ENCODE peak calls at places on chromosomes 3 and 15, in five cellular contexts. X, Y, S, K and O are unnamed samples. For H3K4me1, the result is how much of the 10 kb centered on the place peaks cover.

GRCh38 chr3:193573403-193573802 is 18.7 kb upstream of the ATP13A4 start:
- DNase-seq in S (no peak), X (no peak), K (no peak), Y (no peak), O (peak)

GRCh38 chr15:44340410-44340809 is 51.9 kb downstream of the GOLM2 start:
- DNase-seq in Y (no peak), X (no peak), S (no peak), K (no peak), O (peak)

GRCh38 chr3:16513141-16514020 is at the start of gene RFTN1:
- DNase-seq in X (no peak), K (peak), S (no peak), Y (no peak), O (peak)

GRCh38 chr3:62415312-62415791 is 42.0 kb upstream of the FEZF2 start:
- DNase-seq in K (peak), Y (no peak), S (no peak), X (no peak), O (peak)

GRCh38 chr3:169812844-169813677 is at the start of the genes LRRC34 and LRRIQ4:
- DNase-seq in K (no peak), S (peak), Y (no peak), X (no peak), O (peak)

GRCh38 chr3:5310509-5310908 is 123.0 kb downstream of the EDEM1 start:
- DNase-seq in K (no peak), X (no peak), Y (no peak), S (no peak), O (no peak)

GRCh38 chr3:98657429-98657828 is 64.0 kb upstream of the CPOX start:
- DNase-seq in K (peak), Y (no peak), S (no peak), X (peak), O (peak)

GRCh38 chr15:99230867-99231266 is 18.5 kb downstream of the TTC23 start:
- DNase-seq in Y (no peak), S (no peak), X (no peak), K (no peak), O (no peak)

GRCh38 chr15:67444100-67444499 is 76.8 kb upstream of the C15orf61 start:
- DNase-seq in K (no peak), X (no peak), Y (no peak), S (no peak), O (no peak)

GRCh38 chr3:50603261-50604109 is 8.1 kb downstream of the CISH start:
- DNase-seq in K (no peak), X (no peak), S (no peak), Y (no peak), O (no peak)

GRCh38 chr15:33808720-33809119 is 159.6 kb upstream of the CHRM5 start:
- DNase-seq in X (no peak), K (no peak), S (no peak), Y (no peak), O (no peak)

GRCh38 chr3:112638327-112639020 is 2.5 kb downstream of the CCDC80 start:
- DNase-seq in X (no peak), K (no peak), S (no peak), Y (no peak), O (no peak)

GRCh38 chr15:99906793-99907192 is 173.6 kb upstream of the LYSMD4 start:
- DNase-seq in K (no peak), Y (no peak), X (no peak), S (no peak), O (no peak)

GRCh38 chr15:64816452-64816851 is 9.0 kb downstream of the PIF1 start:
- DNase-seq in Y (peak), K (no peak), X (no peak), S (no peak), O (no peak)

GRCh38 chr3:193910886-193911738 is 224.8 kb upstream of the HES1 start:
- DNase-seq in K (no peak), S (no peak), Y (no peak), X (peak), O (peak)

GRCh38 chr15:31438601-31439265 is 112.1 kb downstream of the KLF13 start:
- DNase-seq in S (no peak), X (peak), Y (no peak), K (no peak), O (no peak)

GRCh38 chr3:195708626-195709481 is 11.9 kb upstream of the MUC20 start:
- DNase-seq in K (no peak), Y (no peak), S (peak), X (no peak), O (no peak)

GRCh38 chr15:77021803-77022381 is 27.0 kb downstream of the PSTPIP1 start:
- DNase-seq in S (no peak), K (no peak), X (no peak), Y (no peak), O (no peak)

GRCh38 chr3:45343947-45344346 is 44.4 kb upstream of the LARS2 start:
- DNase-seq in X (peak), S (no peak), K (no peak), Y (peak), O (peak)

GRCh38 chr3:180253283-180253682 is 216.5 kb upstream of the PEX5L start:
- DNase-seq in K (no peak), X (no peak), S (no peak), Y (no peak), O (no peak)

GRCh38 chr15:99732268-99732641 is 982 bp downstream of the LYSMD4 start:
- DNase-seq in S (no peak), Y (no peak), K (no peak), X (no peak), O (peak)

GRCh38 chr3:161423911-161424522 is 52.7 kb upstream of the SPTSSB start:
- DNase-seq in Y (peak), K (no peak), X (peak), S (no peak), O (peak)

GRCh38 chr3:138594150-138594934 is at the start of gene CEP70:
- DNase-seq in S (peak), K (peak), X (peak), Y (peak), O (peak)

GRCh38 chr3:49867871-49868321 is 1.8 kb downstream of the CAMKV start:
- DNase-seq in Y (peak), S (no peak), X (peak), K (peak), O (peak)

GRCh38 chr15:94312946-94313345 is 81.6 kb downstream of the MCTP2 start:
- DNase-seq in K (no peak), Y (no peak), X (no peak), S (no peak), O (no peak)

GRCh38 chr15:87365221-87365620 is 891.3 kb downstream of the NTRK3 start:
- DNase-seq in S (no peak), Y (no peak), X (no peak), K (no peak), O (no peak)

GRCh38 chr15:95247068-95247984 is 1016.0 kb downstream of the MCTP2 start:
- DNase-seq in Y (peak), S (no peak), X (peak), K (no peak), O (no peak)

GRCh38 chr3:71722693-71723092 is 2.5 kb downstream of the EIF4E3 start:
- DNase-seq in S (no peak), K (no peak), X (no peak), Y (no peak), O (no peak)

GRCh38 chr3:136353461-136353860 is 103.3 kb downstream of the PCCB start:
- DNase-seq in Y (no peak), K (no peak), S (peak), X (no peak), O (peak)

GRCh38 chr3:99868438-99868723 is 50.7 kb downstream of the CMSS1 start:
- DNase-seq in K (no peak), Y (no peak), X (peak), S (no peak), O (no peak)

GRCh38 chr3:144663456-144664063 is 691.9 kb downstream of the DIPK2A start:
- DNase-seq in K (no peak), Y (no peak), S (no peak), X (no peak), O (no peak)

GRCh38 chr15:70802629-70803028 is 39.3 kb upstream of the UACA start:
- DNase-seq in K (no peak), Y (no peak), S (no peak), X (no peak), O (no peak)

GRCh38 chr15:70851889-70852288 is 2.1 kb downstream of the LARP6 start:
- DNase-seq in S (no peak), X (no peak), Y (no peak), K (no peak), O (no peak)

GRCh38 chr3:188449421-188449820 is 295.5 kb downstream of the LPP start:
- DNase-seq in X (no peak), Y (no peak), S (no peak), K (no peak), O (no peak)

GRCh38 chr3:185153170-185153733 is 392 bp upstream of the C3orf70 start:
- DNase-seq in X (no peak), S (no peak), Y (no peak), K (peak), O (peak)

GRCh38 chr15:82768414-82769081 is 37.3 kb downstream of the FSD2 start:
- DNase-seq in K (no peak), S (no peak), Y (no peak), X (no peak), O (no peak)

GRCh38 chr3:212432-212831 is 15.9 kb downstream of the CHL1 start:
- DNase-seq in X (no peak), K (no peak), Y (no peak), S (peak), O (no peak)

GRCh38 chr3:108744762-108745161 is 12.4 kb downstream of the RETNLB start:
- DNase-seq in X (no peak), S (no peak), Y (no peak), K (no peak), O (no peak)

GRCh38 chr3:3160826-3161225 is 18.7 kb downstream of the CRBN start:
- DNase-seq in S (no peak), Y (no peak), X (no peak), K (no peak), O (no peak)

DNA sequence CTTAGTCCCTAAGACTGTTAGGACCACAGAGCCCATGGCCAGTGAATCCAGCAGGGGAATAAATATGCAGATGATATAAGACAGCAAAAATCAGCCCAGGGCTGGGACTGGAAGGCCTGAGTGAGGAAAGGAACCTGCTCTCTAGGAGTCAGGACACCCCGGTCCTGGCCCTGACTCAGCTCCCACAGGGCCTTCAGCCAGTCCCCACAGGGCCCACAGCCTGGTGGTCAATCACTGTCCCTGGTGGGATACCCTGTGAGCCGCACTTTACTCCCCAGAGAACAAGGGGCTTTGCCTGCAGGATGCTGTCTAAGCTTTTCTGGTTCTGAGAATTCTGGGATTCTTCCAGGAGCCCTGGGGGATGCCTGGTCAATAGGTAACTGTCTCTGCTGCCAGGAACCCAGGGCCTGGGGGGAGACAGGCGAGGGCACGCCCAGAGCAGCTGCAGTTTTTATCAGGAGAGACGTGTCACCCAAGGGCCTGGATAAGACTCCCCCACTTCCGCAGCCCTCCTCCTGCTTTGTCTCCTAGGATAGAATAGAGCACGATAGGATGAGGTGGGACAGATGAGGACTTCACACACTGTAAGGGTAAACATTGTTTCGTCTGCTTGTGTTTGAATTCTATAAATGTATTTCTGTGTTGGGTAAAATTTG is 49.5 kb upstream of the MCF2L2 start:
- DNase-seq in Y (no peak), S (no peak), X (no peak), K (no peak), O (no peak)
- TF ChIP-seq CREB1 in Y (no peak), S (no peak), X (no peak), K (no peak), O (no peak)

DNA sequence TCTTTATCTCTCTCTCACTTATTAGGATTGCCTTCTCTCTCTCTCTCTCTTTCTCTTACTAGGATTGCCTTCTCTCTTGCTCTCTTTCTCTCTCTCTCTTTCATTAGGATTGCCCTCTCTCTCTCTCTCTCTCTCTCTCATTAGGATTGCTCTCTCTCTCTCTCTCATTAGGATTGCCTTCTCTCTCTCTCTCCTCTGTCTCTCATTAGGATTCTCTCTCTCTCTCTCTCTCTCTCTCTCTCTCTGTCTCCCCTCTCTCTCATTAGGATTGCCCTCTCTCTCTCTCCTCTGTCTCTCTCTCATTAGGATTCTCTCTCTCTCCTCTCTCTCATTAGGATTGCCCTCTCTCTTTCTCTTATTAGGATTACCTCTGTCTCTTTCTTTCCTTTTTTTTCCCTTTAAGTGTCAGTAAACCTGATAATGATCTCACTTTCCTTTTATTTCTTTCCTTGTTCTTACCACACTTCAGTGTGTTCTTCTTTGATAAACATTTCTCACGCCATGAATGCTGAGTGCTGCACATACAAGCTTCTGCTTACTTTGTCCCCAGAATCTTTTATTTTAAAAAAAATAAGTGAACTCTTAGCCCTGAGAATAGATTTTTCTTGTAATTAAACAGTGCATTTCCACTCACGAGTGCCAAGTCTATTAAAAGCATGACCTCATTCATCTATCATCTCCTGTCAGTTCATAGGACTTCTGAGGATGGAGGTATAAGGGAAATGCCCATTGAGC is 243.4 kb upstream of the TBC1D5 start:
- DNase-seq in Y (no peak), K (no peak), S (no peak), X (no peak), O (no peak)
- H3K4me1 ChIP-seq in Y (under half), K (under half), S (under half), X (under half), O (under half)

DNA sequence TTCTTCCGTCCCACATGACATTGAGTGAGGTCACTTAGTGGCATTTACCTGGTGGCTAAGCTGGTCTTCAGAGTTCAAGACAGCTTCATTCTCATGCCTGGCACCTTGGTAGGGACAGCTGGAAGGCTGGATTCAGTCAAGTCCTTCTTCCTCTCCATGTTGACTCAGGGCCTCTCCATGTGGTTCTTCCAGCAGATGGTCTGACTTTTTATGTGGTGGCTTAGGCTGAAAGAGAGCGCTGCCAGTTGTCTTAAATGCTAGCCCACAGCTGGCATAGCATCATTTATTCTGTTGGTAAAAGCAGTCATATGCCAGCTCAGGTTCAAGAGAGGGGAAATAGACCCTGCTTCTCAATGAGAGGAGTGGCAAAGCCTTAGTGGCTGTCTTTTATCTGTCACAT is 53.0 kb upstream of the CTDSPL start:
- DNase-seq in S (no peak), X (no peak), Y (no peak), K (no peak), O (no peak)
- TF ChIP-seq CREB1 in S (no peak), X (no peak), Y (no peak), K (no peak), O (no peak)

GRCh38 chr3:46870651-46871050 is 6.9 kb upstream of the PTH1R start:
- DNase-seq in S (no peak), K (no peak), X (no peak), Y (no peak), O (no peak)
- H3K4me1 ChIP-seq in S (under half), K (under half), X (under half), Y (under half), O (under half)